ENCODE peak calls at places on chromosomes 12 and 14, in ten cellular contexts. E is activated T-cell treated with anti-CD3 and anti-CD28 coated beads for 48 hours; W is cardiac muscle cell; C is fibroblast of villous mesenchyme; Z is activated CD4-positive, alpha-beta T cell treated with anti-CD3 and anti-CD28 coated beads for 48 hours; H is RWPE1; N is HFF-Myc; J is adrenal gland; B is transverse colon; S is SW 1271. P is an unnamed sample.

GRCh38 chr12:92445253-92446081 is 257.3 kb upstream of the PLEKHG7 start:
- DNase-seq in E (no peak), W (no peak), C (peak), Z (no peak), H (no peak), N (no peak), J (no peak), B (peak), S (no peak), P (no peak)

GRCh38 chr12:6367065-6367968 is 8.0 kb downstream of the SCNN1A start:
- DNase-seq in E (no peak), W (peak), C (peak), Z (peak), H (no peak), N (no peak), J (no peak), B (no peak), S (peak), P (peak)

GRCh38 chr12:33476058-33476457 is 36.4 kb upstream of the SYT10 start:
- DNase-seq in E (no peak), W (no peak), C (no peak), Z (no peak), H (no peak), N (no peak), J (no peak), B (no peak), S (no peak), P (no peak)

GRCh38 chr12:21451529-21451928 is 14.1 kb downstream of the PYROXD1 start:
- DNase-seq in E (no peak), W (peak), C (peak), Z (no peak), H (no peak), N (no peak), J (no peak), B (no peak), S (peak), P (no peak)

GRCh38 chr12:101078144-101078543 is 131.9 kb downstream of the SLC5A8 start:
- DNase-seq in E (no peak), W (no peak), C (no peak), Z (no peak), H (no peak), N (no peak), J (no peak), B (no peak), S (no peak), P (no peak)

GRCh38 chr14:51643137-51643536 is 8.6 kb upstream of the FRMD6 start:
- DNase-seq in E (no peak), W (no peak), C (no peak), Z (no peak), H (no peak), N (no peak), J (no peak), B (no peak), S (no peak), P (no peak)

GRCh38 chr12:50842637-50843493 is at the start of gene TMPRSS12:
- DNase-seq in E (no peak), W (peak), C (no peak), Z (no peak), H (no peak), N (no peak), J (peak), B (no peak), S (no peak), P (no peak)

GRCh38 chr14:50714452-50715073 is 46.5 kb upstream of the SAV1 start:
- DNase-seq in E (no peak), W (peak), C (peak), Z (no peak), H (peak), N (peak), J (peak), B (no peak), S (peak), P (no peak)

GRCh38 chr12:5022465-5023061 is 21.1 kb upstream of the KCNA5 start:
- DNase-seq in E (peak), W (peak), C (peak), Z (peak), H (peak), N (no peak), J (peak), B (peak), S (peak), P (peak)

GRCh38 chr12:31201382-31201781 is 124.6 kb downstream of the SINHCAF start:
- DNase-seq in E (no peak), W (no peak), C (no peak), Z (no peak), H (no peak), N (no peak), J (no peak), B (no peak), S (no peak), P (no peak)

GRCh38 chr14:100317897-100318808 is 5.0 kb upstream of the SLC25A47 start:
- DNase-seq in E (peak), W (peak), C (peak), Z (peak), H (no peak), N (no peak), J (peak), B (peak), S (no peak), P (peak)

GRCh38 chr14:75495882-75496281 is 26.4 kb upstream of the BATF start:
- DNase-seq in E (no peak), W (peak), C (no peak), Z (no peak), H (no peak), N (no peak), J (no peak), B (no peak), S (no peak), P (no peak)

GRCh38 chr12:63978519-63978918 is 134.0 kb downstream of the SRGAP1 start:
- DNase-seq in E (no peak), W (peak), C (peak), Z (no peak), H (peak), N (peak), J (no peak), B (no peak), S (peak), P (no peak)

GRCh38 chr12:110639336-110640178 is 25.6 kb downstream of the TCTN1 start:
- DNase-seq in E (no peak), W (peak), C (peak), Z (no peak), H (peak), N (peak), J (no peak), B (no peak), S (no peak), P (no peak)

GRCh38 chr12:96864335-96864734 is 42.7 kb upstream of the NEDD1 start:
- DNase-seq in E (no peak), W (no peak), C (no peak), Z (no peak), H (no peak), N (no peak), J (no peak), B (no peak), S (no peak), P (no peak)

GRCh38 chr14:84670801-84671200 is 859.1 kb upstream of the FLRT2 start:
- DNase-seq in E (no peak), W (peak), C (no peak), Z (no peak), H (no peak), N (no peak), J (no peak), B (no peak), S (no peak), P (no peak)

GRCh38 chr14:104428333-104428851 is 151.2 kb upstream of the C14orf180 start:
- DNase-seq in E (no peak), W (no peak), C (no peak), Z (no peak), H (no peak), N (no peak), J (no peak), B (no peak), S (no peak), P (no peak)

GRCh38 chr14:64704145-64704742 is at the start of gene PLEKHG3:
- DNase-seq in E (no peak), W (peak), C (peak), Z (peak), H (peak), N (no peak), J (peak), B (peak), S (peak), P (no peak)

GRCh38 chr12:122403115-122403770 is 19.2 kb downstream of the CLIP1 start:
- DNase-seq in E (no peak), W (no peak), C (no peak), Z (peak), H (no peak), N (no peak), J (no peak), B (no peak), S (no peak), P (peak)

GRCh38 chr14:50351016-50351415 is 38.9 kb downstream of the DMAC2L start:
- DNase-seq in E (no peak), W (no peak), C (peak), Z (no peak), H (no peak), N (no peak), J (no peak), B (no peak), S (no peak), P (no peak)

GRCh38 chr14:102573591-102574046 is 18.8 kb upstream of the RCOR1 start:
- DNase-seq in E (no peak), W (no peak), C (no peak), Z (no peak), H (no peak), N (no peak), J (no peak), B (no peak), S (no peak), P (no peak)

GRCh38 chr12:67651380-67651695 is 2.8 kb downstream of the DYRK2 start:
- DNase-seq in E (no peak), W (peak), C (peak), Z (peak), H (peak), N (no peak), J (no peak), B (peak), S (peak), P (no peak)

GRCh38 chr12:53232641-53233538 is 881 bp upstream of the RARG start:
- DNase-seq in E (no peak), W (peak), C (peak), Z (peak), H (peak), N (no peak), J (peak), B (peak), S (no peak), P (no peak)

GRCh38 chr12:5746020-5746419 is 199.0 kb downstream of the ANO2 start:
- DNase-seq in E (no peak), W (no peak), C (no peak), Z (no peak), H (no peak), N (no peak), J (no peak), B (no peak), S (no peak), P (no peak)

GRCh38 chr12:40093512-40093911 is 12.4 kb downstream of the SLC2A13 start:
- DNase-seq in E (no peak), W (no peak), C (no peak), Z (no peak), H (no peak), N (no peak), J (no peak), B (no peak), S (no peak), P (no peak)

GRCh38 chr12:52506858-52507715 is 13.1 kb downstream of the KRT5 start:
- DNase-seq in E (no peak), W (peak), C (peak), Z (no peak), H (no peak), N (no peak), J (no peak), B (no peak), S (peak), P (no peak)

GRCh38 chr14:105376521-105377440 is 21.6 kb upstream of the TEX22 start:
- DNase-seq in E (no peak), W (no peak), C (no peak), Z (no peak), H (no peak), N (no peak), J (no peak), B (no peak), S (no peak), P (no peak)

GRCh38 chr14:104423715-104424405 is 155.7 kb upstream of the C14orf180 start:
- DNase-seq in E (no peak), W (no peak), C (no peak), Z (no peak), H (no peak), N (no peak), J (no peak), B (no peak), S (no peak), P (no peak)

GRCh38 chr14:28116716-28117115 is 649.9 kb upstream of the FOXG1 start:
- DNase-seq in E (no peak), W (no peak), C (no peak), Z (no peak), H (no peak), N (no peak), J (no peak), B (no peak), S (no peak), P (no peak)

GRCh38 chr12:89163918-89164317 is 188.4 kb downstream of the DUSP6 start:
- DNase-seq in E (no peak), W (no peak), C (no peak), Z (no peak), H (no peak), N (no peak), J (no peak), B (no peak), S (no peak), P (no peak)

GRCh38 chr12:117908411-117908810 is 60.4 kb downstream of the KSR2 start:
- DNase-seq in E (no peak), W (no peak), C (no peak), Z (no peak), H (no peak), N (no peak), J (no peak), B (no peak), S (no peak), P (no peak)

GRCh38 chr12:124374147-124374546 is 79.3 kb downstream of the RFLNA start:
- DNase-seq in E (no peak), W (no peak), C (no peak), Z (no peak), H (no peak), N (no peak), J (no peak), B (no peak), S (no peak), P (no peak)

GRCh38 chr12:1839956-1840550 is 19.7 kb downstream of the LRTM2 start:
- DNase-seq in E (no peak), W (no peak), C (no peak), Z (no peak), H (no peak), N (no peak), J (no peak), B (no peak), S (no peak), P (no peak)